ENCODE peak calls at places on chromosomes 13 and 19, in six cellular contexts. S, W, X, J, A and H are unnamed samples.

GRCh38 chr19:19170053-19170945 is at the start of gene MEF2B:
- DNase-seq in S (no peak), W (no peak), X (peak; percentile 98), J (peak; percentile 88), A (peak; percentile 34), H (no peak)

GRCh38 chr19:43595605-43595998 is 332 bp downstream of the IRGQ start:
- DNase-seq in S (no peak), W (no peak), X (no peak), J (no peak), A (no peak), H (no peak)

GRCh38 chr19:11767633-11768133 is 883 bp downstream of the ZNF441 start:
- DNase-seq in S (peak; percentile 24), W (no peak), X (peak; percentile 35), J (peak; percentile 49), A (no peak), H (no peak)

GRCh38 chr13:102589291-102589822 is 7.4 kb upstream of the TPP2 start:
- DNase-seq in S (no peak), W (no peak), X (no peak), J (no peak), A (no peak), H (no peak)

GRCh38 chr19:36257512-36257876 is 42.6 kb downstream of the ZNF146 start:
- DNase-seq in S (no peak), W (no peak), X (no peak), J (no peak), A (no peak), H (no peak)

GRCh38 chr13:99468971-99469545 is 32.2 kb upstream of the TM9SF2 start:
- DNase-seq in S (no peak), W (no peak), X (no peak), J (no peak), A (no peak), H (no peak)

GRCh38 chr19:33472696-33473624 is 48.6 kb downstream of the PEPD start:
- DNase-seq in S (no peak), W (no peak), X (no peak), J (no peak), A (no peak), H (peak; percentile 99)

GRCh38 chr19:36417752-36418286 is 625 bp downstream of the ZFP82 start:
- DNase-seq in S (no peak), W (no peak), X (peak; percentile 10), J (no peak), A (no peak), H (no peak)

GRCh38 chr13:87656311-87656710 is 14.9 kb upstream of the SLITRK5 start:
- DNase-seq in S (no peak), W (no peak), X (no peak), J (no peak), A (no peak), H (no peak)

GRCh38 chr19:39684283-39684682 is 20.0 kb upstream of the LGALS14 start:
- DNase-seq in S (no peak), W (no peak), X (no peak), J (no peak), A (no peak), H (no peak)

GRCh38 chr13:73607489-73608156 is 526.6 kb downstream of the KLF12 start:
- DNase-seq in S (no peak), W (no peak), X (no peak), J (no peak), A (no peak), H (no peak)

GRCh38 chr19:30419581-30420180 is 47.5 kb downstream of the ZNF536 start:
- DNase-seq in S (no peak), W (no peak), X (no peak), J (no peak), A (no peak), H (peak; percentile 53)

GRCh38 chr13:88086577-88086976 is 415.4 kb downstream of the SLITRK5 start:
- DNase-seq in S (no peak), W (no peak), X (no peak), J (no peak), A (no peak), H (no peak)

GRCh38 chr19:55226273-55226672 is 2.3 kb downstream of the TMEM86B start:
- DNase-seq in S (no peak), W (no peak), X (no peak), J (no peak), A (no peak), H (no peak)

GRCh38 chr13:91185294-91185863 is 162.1 kb upstream of the MIR17HG start:
- DNase-seq in S (no peak), W (no peak), X (no peak), J (no peak), A (no peak), H (no peak)

GRCh38 chr19:38564981-38565685 is 52.6 kb downstream of the MAP4K1 start:
- DNase-seq in S (no peak), W (no peak), X (no peak), J (no peak), A (no peak), H (no peak)

GRCh38 chr19:6527893-6528543 is 2.8 kb upstream of the TNFSF9 start:
- DNase-seq in S (no peak), W (no peak), X (no peak), J (no peak), A (no peak), H (no peak)

GRCh38 chr19:6691342-6691741 is 21.4 kb upstream of the TNFSF14 start:
- DNase-seq in S (no peak), W (no peak), X (no peak), J (no peak), A (no peak), H (no peak)

GRCh38 chr19:30480097-30480496 is 107.9 kb downstream of the ZNF536 start:
- DNase-seq in S (no peak), W (no peak), X (no peak), J (no peak), A (no peak), H (no peak)

GRCh38 chr19:5809053-5809452 is 4.2 kb downstream of the NRTN start:
- DNase-seq in S (no peak), W (no peak), X (no peak), J (no peak), A (no peak), H (no peak)

GRCh38 chr13:73683746-73684145 is 450.5 kb downstream of the KLF12 start:
- DNase-seq in S (no peak), W (no peak), X (no peak), J (no peak), A (no peak), H (no peak)

GRCh38 chr19:12996542-12997094 is 1.3 kb downstream of the NFIX start:
- DNase-seq in S (no peak), W (no peak), X (peak; percentile 67), J (peak; percentile 62), A (no peak), H (peak; percentile 52)

GRCh38 chr13:62060570-62060969 is 644.9 kb upstream of the PCDH20 start:
- DNase-seq in S (no peak), W (no peak), X (no peak), J (no peak), A (no peak), H (no peak)
- TF ChIP-seq POLR2A in S (no peak), W (no peak), X (no peak), J (no peak), A (no peak), H (no peak)

GRCh38 chr19:49918089-49918488 is 10.9 kb upstream of the ATF5 start:
- DNase-seq in S (no peak), W (no peak), X (no peak), J (no peak), A (no peak), H (no peak)

GRCh38 chr19:49913720-49914119 is 15.3 kb upstream of the ATF5 start:
- DNase-seq in S (no peak), W (no peak), X (no peak), J (no peak), A (no peak), H (no peak)

GRCh38 chr19:49920624-49921363 is 8.2 kb upstream of the ATF5 start:
- DNase-seq in S (no peak), W (no peak), X (no peak), J (no peak), A (no peak), H (no peak)

GRCh38 chr19:49915271-49915670 is 13.7 kb upstream of the ATF5 start:
- DNase-seq in S (no peak), W (no peak), X (no peak), J (no peak), A (no peak), H (no peak)

DNA sequence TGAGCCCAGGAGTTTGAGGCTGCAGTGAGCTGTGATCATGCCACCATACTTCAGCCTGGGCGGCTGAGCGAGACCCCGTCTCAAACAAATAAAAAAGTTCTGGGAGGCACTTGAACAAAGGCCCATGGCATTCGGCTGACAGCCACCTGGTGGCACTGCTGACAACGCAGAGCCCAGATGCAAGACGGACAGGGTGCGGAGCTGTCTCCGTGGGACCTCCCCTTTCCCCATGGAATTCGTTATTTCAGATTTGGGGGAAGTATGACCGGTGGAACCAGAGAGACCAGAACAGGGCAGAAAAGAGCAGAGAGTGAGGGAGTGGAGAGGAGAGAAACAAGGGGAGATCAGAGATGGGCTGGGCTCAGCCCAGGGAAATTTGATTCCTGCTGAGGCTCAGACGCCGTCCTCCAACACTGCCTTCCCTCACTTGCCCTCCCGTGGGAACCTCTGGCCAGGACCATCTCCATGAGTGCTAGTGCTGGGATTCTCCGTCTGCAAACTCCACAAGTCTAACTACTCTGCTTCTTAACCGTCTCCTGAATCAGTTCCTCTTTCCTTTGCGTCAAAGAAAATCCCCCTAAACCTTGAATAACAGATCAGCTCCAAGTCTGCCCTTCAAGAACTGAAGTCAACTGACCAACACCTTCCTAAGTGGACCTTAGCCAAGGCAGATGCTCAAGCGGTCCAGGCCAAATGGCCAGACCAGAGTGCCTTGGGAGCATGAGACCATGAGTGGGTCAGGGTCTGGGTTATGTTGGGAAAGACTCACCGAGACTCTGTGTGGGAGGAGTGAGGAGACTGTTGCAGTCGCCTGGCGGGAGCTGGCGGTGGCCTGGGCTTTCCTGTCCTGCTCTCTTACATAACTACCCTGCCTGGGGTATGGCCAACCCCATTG is 11.9 kb upstream of the ATF5 start:
- DNase-seq in S (no peak), W (no peak), X (no peak), J (no peak), A (no peak), H (no peak)
- TF ChIP-seq POLR2A in S (no peak), W (no peak), X (no peak), J (no peak), A (no peak), H (no peak)

GRCh38 chr13:111319998-111320911 is at the start of gene TEX29:
- DNase-seq in S (no peak), W (no peak), X (no peak), J (no peak), A (no peak), H (no peak)
- TF ChIP-seq POLR2A in S (no peak), W (no peak), X (no peak), J (no peak), A (no peak), H (no peak)

GRCh38 chr19:2041686-2042484 is 9.2 kb downstream of the MKNK2 start:
- DNase-seq in S (peak; percentile 97), W (peak; percentile 87), X (peak; percentile 91), J (peak; percentile 99), A (peak; percentile 96), H (no peak)
- TF ChIP-seq POLR2A in S (peak; percentile 15), W (no peak), X (peak; percentile 39), J (no peak), A (no peak), H (no peak)

GRCh38 chr19:1601613-1602064 is 3.6 kb downstream of the UQCR11 start:
- DNase-seq in S (no peak), W (no peak), X (peak; percentile 47), J (no peak), A (no peak), H (no peak)
- TF ChIP-seq POLR2A in S (no peak), W (no peak), X (peak; percentile 12), J (no peak), A (no peak), H (no peak)